ENCODE peak calls at places on chromosomes 13 and 19, in seven cellular contexts. L, E, A, Y, H, C and X are unnamed samples.

GRCh38 chr19:892243-892996 is 567 bp downstream of the MED16 start:
- DNase-seq in A (peak; percentile 20), E (peak; percentile 40), H (peak; percentile 52), L (no peak), Y (no peak), C (no peak), X (no peak)

GRCh38 chr19:53883231-53883661 is 1.2 kb downstream of the PRKCG start:
- DNase-seq in L (no peak), Y (no peak), H (no peak), A (no peak), C (no peak), E (no peak), X (no peak)

GRCh38 chr19:6739390-6739883 is at the start of gene TRIP10:
- DNase-seq in E (peak; percentile 89), Y (peak; percentile 53), C (peak; percentile 75), A (peak; percentile 68), H (peak; percentile 90), L (peak; percentile 86), X (no peak)

GRCh38 chr13:49400755-49401659 is 42.9 kb downstream of the CAB39L start:
- DNase-seq in C (peak; percentile 87), Y (no peak), H (no peak), L (no peak), E (peak; percentile 28), A (peak; percentile 75), X (peak; percentile 57)

GRCh38 chr19:38005224-38005614 is 98.2 kb downstream of the SIPA1L3 start:
- DNase-seq in H (no peak), C (no peak), A (no peak), L (no peak), E (no peak), Y (no peak), X (no peak)

GRCh38 chr19:53871448-53871847 is 3.8 kb downstream of the MYADM start:
- DNase-seq in E (no peak), H (no peak), L (no peak), C (peak; percentile 57), Y (no peak), A (no peak), X (no peak)

GRCh38 chr19:1849132-1849474 is 820 bp upstream of the REXO1 start:
- DNase-seq in Y (no peak), C (no peak), E (no peak), L (no peak), A (no peak), H (no peak), X (no peak)

GRCh38 chr13:100721885-100722512 is 47.4 kb upstream of the TMTC4 start:
- DNase-seq in Y (peak; percentile 26), L (peak; percentile 66), A (peak; percentile 41), E (peak; percentile 60), H (no peak), C (peak; percentile 75), X (peak; percentile 36)

GRCh38 chr19:19214892-19215291 is 3.1 kb downstream of the NCAN start:
- DNase-seq in H (peak; percentile 50), L (peak; percentile 35), A (peak; percentile 22), C (no peak), Y (no peak), E (no peak), X (peak; percentile 7)

GRCh38 chr19:46839752-46840151 is 10.9 kb downstream of the AP2S1 start:
- DNase-seq in H (no peak), A (no peak), C (no peak), L (no peak), E (no peak), Y (no peak), X (peak; percentile 45)